ENCODE peak calls at places on chromosomes 3 and 15, in seven cellular contexts. Q, N, P, S, H, C and F are unnamed samples.

GRCh38 chr3:122694966-122695365 is 14.3 kb downstream of the PARP14 start:
- DNase-seq in Q (no peak), N (no peak), P (no peak), S (no peak), H (no peak), C (no peak), F (no peak)

GRCh38 chr3:39143051-39143885 is 10.1 kb downstream of the CSRNP1 start:
- DNase-seq in Q (peak), N (no peak), P (no peak), S (no peak), H (no peak), C (no peak), F (no peak)

GRCh38 chr3:792651-793050 is 300.2 kb upstream of the CNTN6 start:
- DNase-seq in Q (no peak), N (no peak), P (no peak), S (no peak), H (peak), C (no peak), F (no peak)

GRCh38 chr3:66253790-66254620 is 33.2 kb downstream of the SLC25A26 start:
- DNase-seq in Q (no peak), N (peak), P (peak), S (no peak), H (no peak), C (peak), F (no peak)

GRCh38 chr15:38683382-38684242 is 119.0 kb upstream of the RASGRP1 start:
- DNase-seq in Q (no peak), N (peak), P (peak), S (peak), H (peak), C (peak), F (peak)

GRCh38 chr3:9623148-9623547 is 26.2 kb upstream of the MTMR14 start:
- DNase-seq in Q (no peak), N (no peak), P (peak), S (no peak), H (peak), C (no peak), F (no peak)

GRCh38 chr15:62886431-62887071 is 156.0 kb upstream of the TPM1 start:
- DNase-seq in Q (no peak), N (no peak), P (peak), S (no peak), H (no peak), C (no peak), F (no peak)

GRCh38 chr15:66306381-66306780 is 13.0 kb downstream of the DIS3L start:
- DNase-seq in Q (no peak), N (no peak), P (no peak), S (no peak), H (no peak), C (no peak), F (no peak)

GRCh38 chr3:72262707-72263106 is 477.8 kb upstream of the PROK2 start:
- DNase-seq in Q (no peak), N (no peak), P (no peak), S (no peak), H (no peak), C (no peak), F (no peak)

GRCh38 chr3:111859974-111860859 is 1.2 kb downstream of the PHLDB2 start:
- DNase-seq in Q (peak), N (peak), P (peak), S (peak), H (peak), C (peak), F (peak)

GRCh38 chr3:173553635-173554280 is 156.2 kb downstream of the NLGN1 start:
- DNase-seq in Q (no peak), N (peak), P (peak), S (no peak), H (peak), C (no peak), F (no peak)

GRCh38 chr3:151410891-151411559 is 26.5 kb upstream of the P2RY12 start:
- DNase-seq in Q (no peak), N (no peak), P (peak), S (no peak), H (no peak), C (no peak), F (no peak)

GRCh38 chr15:92647467-92648163 is 8.0 kb downstream of the FAM174B start:
- DNase-seq in Q (no peak), N (no peak), P (no peak), S (no peak), H (no peak), C (no peak), F (no peak)

GRCh38 chr15:29473621-29474105 is 204.0 kb upstream of the NSMCE3 start:
- DNase-seq in Q (no peak), N (no peak), P (no peak), S (no peak), H (no peak), C (no peak), F (no peak)

GRCh38 chr15:51121118-51121517 is 26.4 kb upstream of the TNFAIP8L3 start:
- DNase-seq in Q (no peak), N (peak), P (peak), S (no peak), H (no peak), C (no peak), F (no peak)

GRCh38 chr3:134323966-134324962 is 50.0 kb downstream of the AMOTL2 start:
- DNase-seq in Q (no peak), N (no peak), P (no peak), S (no peak), H (no peak), C (no peak), F (no peak)

GRCh38 chr15:79431636-79432344 is at the start of gene MINAR1:
- DNase-seq in Q (no peak), N (peak), P (peak), S (no peak), H (peak), C (no peak), F (no peak)

GRCh38 chr3:173977747-173978146 is 580.2 kb downstream of the NLGN1 start:
- DNase-seq in Q (no peak), N (no peak), P (peak), S (no peak), H (no peak), C (no peak), F (no peak)

GRCh38 chr15:77901251-77901881 is 176.1 kb downstream of the TBC1D2B start:
- DNase-seq in Q (no peak), N (no peak), P (no peak), S (no peak), H (no peak), C (no peak), F (no peak)